ENCODE peak calls at places on chromosomes 5 and 9, in five cellular contexts. Y, V, D, U and H are unnamed samples.

GRCh38 chr9:16335788-16336580 is 534.5 kb downstream of the BNC2 start:
- DNase-seq in Y (peak; percentile 12), V (no peak), D (peak; percentile 95), U (peak; percentile 55), H (no peak)

GRCh38 chr9:21527579-21527978 is 45.5 kb upstream of the IFNE start:
- DNase-seq in Y (no peak), V (no peak), D (no peak), U (no peak), H (no peak)

GRCh38 chr5:141843156-141843927 is 34.9 kb downstream of the PCDH1 start:
- DNase-seq in Y (no peak), V (no peak), D (no peak), U (no peak), H (no peak)

GRCh38 chr5:116827078-116827477 is 252.5 kb upstream of the SEMA6A start:
- DNase-seq in Y (no peak), V (no peak), D (no peak), U (no peak), H (no peak)

GRCh38 chr9:37144762-37145161 is 24.4 kb downstream of the ZCCHC7 start:
- DNase-seq in Y (no peak), V (no peak), D (no peak), U (no peak), H (no peak)

GRCh38 chr9:88789785-88790184 is 201.5 kb upstream of the S1PR3 start:
- DNase-seq in Y (no peak), V (no peak), D (no peak), U (no peak), H (no peak)

GRCh38 chr5:104297076-104297475 is 734.5 kb upstream of the NUDT12 start:
- DNase-seq in Y (no peak), V (no peak), D (peak; percentile 61), U (no peak), H (no peak)

GRCh38 chr5:163108351-163108750 is 329.0 kb upstream of the CCNG1 start:
- DNase-seq in Y (no peak), V (no peak), D (no peak), U (no peak), H (no peak)

GRCh38 chr9:131500377-131500776 is 2.3 kb upstream of the POMT1 start:
- DNase-seq in Y (no peak), V (no peak), D (no peak), U (no peak), H (no peak)

GRCh38 chr5:42720242-42720641 is 36.4 kb upstream of the CCDC152 start:
- DNase-seq in Y (no peak), V (no peak), D (no peak), U (no peak), H (no peak)

GRCh38 chr9:134962998-134963364 is 45.3 kb upstream of the FCN1 start:
- DNase-seq in Y (no peak), V (no peak), D (no peak), U (no peak), H (no peak)

GRCh38 chr5:168270446-168270845 is 21.0 kb upstream of the WWC1 start:
- DNase-seq in Y (no peak), V (no peak), D (no peak), U (no peak), H (no peak)

GRCh38 chr9:36623280-36623679 is 50.6 kb downstream of the MELK start:
- DNase-seq in Y (no peak), V (no peak), D (peak; percentile 1), U (no peak), H (no peak)

GRCh38 chr5:173055722-173055982 is 500 bp upstream of the CREBRF start:
- DNase-seq in Y (no peak), V (no peak), D (no peak), U (no peak), H (no peak)

GRCh38 chr5:140362875-140363630 is 3.1 kb downstream of the SLC4A9 start:
- DNase-seq in Y (no peak), V (peak; percentile 93), D (peak; percentile 80), U (peak; percentile 84), H (peak; percentile 69)

GRCh38 chr5:115343855-115344254 is 47.4 kb upstream of the CCDC112 start:
- DNase-seq in Y (no peak), V (no peak), D (peak; percentile 57), U (no peak), H (no peak)

GRCh38 chr5:179774442-179774841 is 19.3 kb upstream of the LTC4S start:
- DNase-seq in Y (no peak), V (peak; percentile 72), D (no peak), U (no peak), H (no peak)

GRCh38 chr5:127290019-127290945 is at the start of gene MEGF10:
- DNase-seq in Y (no peak), V (peak; percentile 69), D (peak; percentile 46), U (no peak), H (no peak)

GRCh38 chr9:99051353-99051752 is 53.6 kb upstream of the TGFBR1 start:
- DNase-seq in Y (no peak), V (no peak), D (no peak), U (no peak), H (no peak)

GRCh38 chr5:168468836-168469235 is 17.4 kb upstream of the RARS1 start:
- DNase-seq in Y (no peak), V (no peak), D (no peak), U (no peak), H (no peak)

GRCh38 chr9:123957731-123958130 is 27.8 kb upstream of the DENND1A start:
- DNase-seq in Y (no peak), V (no peak), D (no peak), U (no peak), H (no peak)

GRCh38 chr5:147565524-147565923 is 55.7 kb upstream of the DPYSL3 start:
- DNase-seq in Y (no peak), V (no peak), D (peak; percentile 81), U (no peak), H (no peak)

GRCh38 chr5:113487779-113488644 is at the start of gene MCC:
- DNase-seq in Y (no peak), V (peak; percentile 90), D (peak; percentile 76), U (peak; percentile 79), H (no peak)

GRCh38 chr5:135307143-135307903 is 91.7 kb downstream of the MACROH2A1 start:
- DNase-seq in Y (no peak), V (peak; percentile 25), D (no peak), U (peak; percentile 20), H (no peak)

GRCh38 chr9:19999491-20000057 is 210.7 kb upstream of the SLC24A2 start:
- DNase-seq in Y (no peak), V (no peak), D (peak; percentile 93), U (no peak), H (no peak)

GRCh38 chr5:79107020-79107796 is 4.4 kb upstream of the BHMT start:
- DNase-seq in Y (no peak), V (no peak), D (peak; percentile 23), U (no peak), H (peak; percentile 12)

GRCh38 chr5:178364326-178364675 is 131.7 kb upstream of the PHYKPL start:
- DNase-seq in Y (no peak), V (no peak), D (no peak), U (no peak), H (no peak)

GRCh38 chr5:97629281-97629680 is 446.2 kb upstream of the RIOK2 start:
- DNase-seq in Y (no peak), V (no peak), D (no peak), U (peak; percentile 30), H (no peak)

GRCh38 chr5:71893451-71893850 is 174.4 kb downstream of the CARTPT start:
- DNase-seq in Y (no peak), V (no peak), D (no peak), U (no peak), H (no peak)

GRCh38 chr5:76790632-76791290 is 28.1 kb upstream of the F2RL1 start:
- DNase-seq in Y (no peak), V (no peak), D (peak; percentile 93), U (no peak), H (no peak)

GRCh38 chr9:98686961-98687855 is 21.5 kb downstream of the GABBR2 start:
- DNase-seq in Y (no peak), V (no peak), D (no peak), U (no peak), H (no peak)

GRCh38 chr9:2307480-2307879 is 292.3 kb downstream of the SMARCA2 start:
- DNase-seq in Y (no peak), V (no peak), D (no peak), U (no peak), H (no peak)

GRCh38 chr9:36866840-36867239 is 167.2 kb downstream of the PAX5 start:
- DNase-seq in Y (no peak), V (no peak), D (no peak), U (no peak), H (no peak)

GRCh38 chr5:23389543-23390215 is 117.7 kb upstream of the PRDM9 start:
- DNase-seq in Y (no peak), V (no peak), D (no peak), U (no peak), H (no peak)

GRCh38 chr9:93665566-93666278 is 89.3 kb downstream of the PHF2 start:
- DNase-seq in Y (no peak), V (peak; percentile 61), D (no peak), U (no peak), H (no peak)

GRCh38 chr5:18010053-18010452 is 375.8 kb downstream of the TAF11L14 start:
- DNase-seq in Y (no peak), V (no peak), D (peak; percentile 50), U (no peak), H (no peak)

GRCh38 chr9:120862452-120862851 is 14.5 kb downstream of the PHF19 start:
- DNase-seq in Y (no peak), V (no peak), D (no peak), U (no peak), H (no peak)

GRCh38 chr5:170287532-170287931 is 10.0 kb downstream of the LCP2 start:
- DNase-seq in Y (no peak), V (no peak), D (no peak), U (peak; percentile 64), H (no peak)

GRCh38 chr5:121009058-121009457 is 545.0 kb downstream of the PRR16 start:
- DNase-seq in Y (no peak), V (no peak), D (no peak), U (no peak), H (no peak)
- H3K27ac ChIP-seq in Y (no peak overlapping the region), V (no peak overlapping the region), D (no peak overlapping the region), U (no peak overlapping the region), H (no peak overlapping the region)

GRCh38 chr5:40680741-40681350 is 1.1 kb downstream of the PTGER4 start:
- DNase-seq in Y (peak; percentile 27), V (no peak), D (no peak), U (peak; percentile 32), H (no peak)
- TF ChIP-seq CTCF in Y (no peak), V (no peak), D (no peak), U (no peak), H (no peak)

GRCh38 chr9:6777218-6777902 is 19.6 kb downstream of the KDM4C start:
- DNase-seq in Y (no peak), V (no peak), D (no peak), U (no peak), H (no peak)
- H3K27ac ChIP-seq in Y (no peak overlapping the region), V (no peak overlapping the region), D (no peak overlapping the region), U (no peak overlapping the region), H (no peak overlapping the region)

GRCh38 chr5:120936652-120937051 is 472.6 kb downstream of the PRR16 start:
- DNase-seq in Y (no peak), V (peak; percentile 43), D (no peak), U (no peak), H (no peak)

GRCh38 chr5:120927923-120928322 is 463.8 kb downstream of the PRR16 start:
- DNase-seq in Y (no peak), V (no peak), D (no peak), U (no peak), H (no peak)

GRCh38 chr5:120934003-120934402 is 469.9 kb downstream of the PRR16 start:
- DNase-seq in Y (no peak), V (no peak), D (no peak), U (no peak), H (no peak)

GRCh38 chr5:120932480-120932879 is 468.4 kb downstream of the PRR16 start:
- DNase-seq in Y (no peak), V (no peak), D (no peak), U (no peak), H (no peak)
- TF ChIP-seq CTCF in Y (no peak), V (no peak), D (no peak), U (no peak), H (no peak)